ENCODE peak calls at places on chromosome 1, in six cellular contexts. D is WTC11; A is memory B cell; V is activated CD4-positive, alpha-beta T cell treated with anti-CD3 and anti-CD28 coated beads for 36 hours; B is neural crest cell; P is T-helper 17 cell. O is an unnamed sample.

GRCh38 chr1:31144442-31144841 is 78.9 kb upstream of the PUM1 start:
- DNase-seq in D (no peak), V (no peak), B (no peak), A (no peak), P (no peak), O (no peak)

GRCh38 chr1:108503062-108503740 is 53.1 kb downstream of the NBPF6 start:
- DNase-seq in B (no peak), A (no peak), V (no peak), P (no peak), D (no peak), O (no peak)

GRCh38 chr1:71365451-71365850 is 284.6 kb upstream of the ZRANB2 start:
- DNase-seq in D (no peak), V (no peak), P (no peak), A (no peak), B (no peak), O (no peak)

GRCh38 chr1:39866767-39867166 is 16.5 kb downstream of the TRIT1 start:
- DNase-seq in V (no peak), A (no peak), B (no peak), D (no peak), P (no peak), O (no peak)

GRCh38 chr1:17605582-17606344 is 66.3 kb downstream of the ARHGEF10L start:
- DNase-seq in V (no peak), B (no peak), P (no peak), D (no peak), A (no peak), O (no peak)

GRCh38 chr1:15538750-15539149 is 12.1 kb downstream of the DNAJC16 start:
- DNase-seq in D (no peak), P (no peak), V (no peak), B (no peak), A (no peak), O (no peak)

GRCh38 chr1:960371-961131 is at the start of gene KLHL17:
- DNase-seq in P (peak), B (peak), V (peak), A (peak), D (peak), O (peak)

GRCh38 chr1:225813250-225813964 is 3.5 kb downstream of the EPHX1 start:
- DNase-seq in P (no peak), A (no peak), V (no peak), B (no peak), D (no peak), O (peak)

GRCh38 chr1:51063121-51063520 is 38.9 kb upstream of the C1orf185 start:
- DNase-seq in B (no peak), V (no peak), A (no peak), P (no peak), D (no peak), O (no peak)

GRCh38 chr1:198333744-198334143 is 176.9 kb downstream of the NEK7 start:
- DNase-seq in A (no peak), D (no peak), P (no peak), V (no peak), B (no peak), O (no peak)

GRCh38 chr1:206023682-206024081 is at the start of gene CTSE:
- DNase-seq in P (no peak), V (no peak), B (no peak), A (no peak), D (no peak), O (no peak)

GRCh38 chr1:64004451-64004850 is 199.0 kb upstream of the UBE2U start:
- DNase-seq in B (no peak), A (no peak), D (peak), V (no peak), P (no peak), O (no peak)

GRCh38 chr1:81949421-81949820 is 148.7 kb downstream of the ADGRL2 start:
- DNase-seq in A (no peak), P (no peak), B (no peak), V (no peak), D (no peak), O (no peak)

GRCh38 chr1:6260961-6261614 is at the start of gene GPR153:
- DNase-seq in V (peak), P (peak), D (no peak), A (no peak), B (no peak), O (no peak)

GRCh38 chr1:218164930-218165686 is 120.0 kb upstream of the RRP15 start:
- DNase-seq in D (peak), B (peak), A (no peak), V (peak), P (no peak), O (peak)

GRCh38 chr1:21564521-21565095 is 55.4 kb downstream of the ALPL start:
- DNase-seq in V (no peak), A (no peak), D (no peak), B (no peak), P (no peak), O (no peak)

GRCh38 chr1:91608876-91609275 is 108.2 kb downstream of the CDC7 start:
- DNase-seq in P (no peak), A (no peak), D (no peak), B (no peak), V (no peak), O (no peak)

GRCh38 chr1:201261771-201262547 is 21.3 kb upstream of the PKP1 start:
- DNase-seq in A (no peak), B (no peak), D (no peak), V (no peak), P (no peak), O (no peak)

GRCh38 chr1:101200513-101200912 is 36.3 kb upstream of the S1PR1 start:
- DNase-seq in P (no peak), D (peak), A (no peak), V (no peak), B (no peak), O (no peak)

O was measured in HL-60.